ENCODE peak calls at places on chromosome 20, in ten cellular contexts. One of them, this sample, is unnamed.
A peak's percentile ranks its signal among the peaks of the same experiment; 100 is the strongest.

GRCh38 chr20:51500936-51501335 is 41.6 kb downstream of the NFATC2 start:
- DNase-seq in M059J: no peak
- DNase-seq in progenitor cell of endocrine pancreas: no peak
- DNase-seq in GM19239: no peak
- DNase-seq in ecto neural progenitor cell: no peak
- DNase-seq in T-helper 9 cell: peak; percentile 29
- DNase-seq in ELR: no peak
- DNase-seq in dorsolateral prefrontal cortex: no peak
- DNase-seq in naive B cell: peak; percentile 37
- DNase-seq in stimulated activated CD4-positive, alpha-beta T cell treated with anti-CD3 and anti-CD28 coated beads, Interleukin-15, amount 100 ng/mL, for 1 hour: no peak
- DNase-seq in this sample: no peak

GRCh38 chr20:56710125-56710524 is 81.0 kb downstream of the TFAP2C start:
- DNase-seq in progenitor cell of endocrine pancreas: no peak
- DNase-seq in M059J: no peak
- DNase-seq in GM19239: no peak
- DNase-seq in ecto neural progenitor cell: no peak
- DNase-seq in ELR: no peak
- DNase-seq in dorsolateral prefrontal cortex: no peak
- DNase-seq in stimulated activated CD4-positive, alpha-beta T cell treated with anti-CD3 and anti-CD28 coated beads, Interleukin-15, amount 100 ng/mL, for 1 hour: no peak
- DNase-seq in T-helper 9 cell: no peak
- DNase-seq in naive B cell: no peak
- DNase-seq in this sample: no peak

GRCh38 chr20:5767493-5768098 is 17.4 kb downstream of the SHLD1 start:
- DNase-seq in progenitor cell of endocrine pancreas: no peak
- DNase-seq in dorsolateral prefrontal cortex: no peak
- DNase-seq in naive B cell: no peak
- DNase-seq in T-helper 9 cell: no peak
- DNase-seq in GM19239: no peak
- DNase-seq in M059J: no peak
- DNase-seq in ecto neural progenitor cell: no peak
- DNase-seq in stimulated activated CD4-positive, alpha-beta T cell treated with anti-CD3 and anti-CD28 coated beads, Interleukin-15, amount 100 ng/mL, for 1 hour: no peak
- DNase-seq in ELR: no peak
- DNase-seq in this sample: no peak

GRCh38 chr20:62849431-62849830 is 12.2 kb downstream of the TCFL5 start:
- DNase-seq in progenitor cell of endocrine pancreas: no peak
- DNase-seq in ecto neural progenitor cell: no peak
- DNase-seq in T-helper 9 cell: no peak
- DNase-seq in M059J: no peak
- DNase-seq in stimulated activated CD4-positive, alpha-beta T cell treated with anti-CD3 and anti-CD28 coated beads, Interleukin-15, amount 100 ng/mL, for 1 hour: no peak
- DNase-seq in ELR: no peak
- DNase-seq in dorsolateral prefrontal cortex: no peak
- DNase-seq in naive B cell: no peak
- DNase-seq in GM19239: no peak
- DNase-seq in this sample: no peak

GRCh38 chr20:10644458-10645204 is 29.2 kb downstream of the JAG1 start:
- DNase-seq in T-helper 9 cell: no peak
- DNase-seq in M059J: no peak
- DNase-seq in dorsolateral prefrontal cortex: no peak
- DNase-seq in progenitor cell of endocrine pancreas: no peak
- DNase-seq in naive B cell: no peak
- DNase-seq in stimulated activated CD4-positive, alpha-beta T cell treated with anti-CD3 and anti-CD28 coated beads, Interleukin-15, amount 100 ng/mL, for 1 hour: no peak
- DNase-seq in ELR: no peak
- DNase-seq in GM19239: peak; percentile 14
- DNase-seq in ecto neural progenitor cell: no peak
- DNase-seq in this sample: peak; percentile 9

GRCh38 chr20:63009988-63010769 is 3.4 kb upstream of the BHLHE23 start:
- DNase-seq in T-helper 9 cell: peak; percentile 49
- DNase-seq in progenitor cell of endocrine pancreas: no peak
- DNase-seq in naive B cell: peak; percentile 58
- DNase-seq in ecto neural progenitor cell: no peak
- DNase-seq in GM19239: peak; percentile 83
- DNase-seq in dorsolateral prefrontal cortex: no peak
- DNase-seq in M059J: peak; percentile 46
- DNase-seq in stimulated activated CD4-positive, alpha-beta T cell treated with anti-CD3 and anti-CD28 coated beads, Interleukin-15, amount 100 ng/mL, for 1 hour: peak; percentile 35
- DNase-seq in ELR: peak; percentile 27
- DNase-seq in this sample: no peak

GRCh38 chr20:1830240-1830639 is 65.0 kb upstream of the SIRPA start:
- DNase-seq in naive B cell: no peak
- DNase-seq in progenitor cell of endocrine pancreas: no peak
- DNase-seq in ecto neural progenitor cell: no peak
- DNase-seq in M059J: peak; percentile 100
- DNase-seq in stimulated activated CD4-positive, alpha-beta T cell treated with anti-CD3 and anti-CD28 coated beads, Interleukin-15, amount 100 ng/mL, for 1 hour: no peak
- DNase-seq in ELR: peak; percentile 96
- DNase-seq in GM19239: no peak
- DNase-seq in T-helper 9 cell: no peak
- DNase-seq in dorsolateral prefrontal cortex: peak; percentile 87
- DNase-seq in this sample: peak; percentile 37

GRCh38 chr20:35446356-35447078 is 8.5 kb upstream of the GDF5 start:
- DNase-seq in M059J: no peak
- DNase-seq in ELR: peak; percentile 20
- DNase-seq in GM19239: no peak
- DNase-seq in progenitor cell of endocrine pancreas: no peak
- DNase-seq in dorsolateral prefrontal cortex: no peak
- DNase-seq in stimulated activated CD4-positive, alpha-beta T cell treated with anti-CD3 and anti-CD28 coated beads, Interleukin-15, amount 100 ng/mL, for 1 hour: no peak
- DNase-seq in ecto neural progenitor cell: no peak
- DNase-seq in T-helper 9 cell: no peak
- DNase-seq in naive B cell: no peak
- DNase-seq in this sample: no peak

GRCh38 chr20:46243707-46244628 is 64.3 kb downstream of the CDH22 start:
- DNase-seq in GM19239: no peak
- DNase-seq in stimulated activated CD4-positive, alpha-beta T cell treated with anti-CD3 and anti-CD28 coated beads, Interleukin-15, amount 100 ng/mL, for 1 hour: no peak
- DNase-seq in ELR: peak; percentile 46
- DNase-seq in naive B cell: no peak
- DNase-seq in progenitor cell of endocrine pancreas: no peak
- DNase-seq in ecto neural progenitor cell: no peak
- DNase-seq in dorsolateral prefrontal cortex: no peak
- DNase-seq in M059J: peak; percentile 41
- DNase-seq in T-helper 9 cell: no peak
- DNase-seq in this sample: no peak